ENCODE peak calls at places on chromosomes 11 and 22, in ten cellular contexts. I, P, D, C, Y, F, U, L, W and S are unnamed samples.

GRCh38 chr11:101342307-101342706 is 212.7 kb upstream of the PGR start:
- DNase-seq in I (no peak), P (no peak), D (no peak), C (no peak), Y (no peak), F (no peak), U (no peak), L (no peak), W (no peak), S (no peak)

GRCh38 chr11:13384837-13385417 is 78.1 kb downstream of the BTBD10 start:
- DNase-seq in I (no peak), P (peak), D (no peak), C (no peak), Y (peak), F (peak), U (peak), L (no peak), W (peak), S (no peak)

GRCh38 chr11:116698080-116698479 is 74.7 kb downstream of the BUD13 start:
- DNase-seq in I (peak), P (no peak), D (no peak), C (peak), Y (no peak), F (no peak), U (no peak), L (no peak), W (no peak), S (peak)

GRCh38 chr11:47021965-47022364 is 85.4 kb downstream of the CSTPP1 start:
- DNase-seq in I (no peak), P (no peak), D (no peak), C (no peak), Y (no peak), F (no peak), U (no peak), L (no peak), W (no peak), S (no peak)

GRCh38 chr11:118059231-118059940 is 17.5 kb upstream of the TMPRSS4 start:
- DNase-seq in I (no peak), P (peak), D (peak), C (peak), Y (no peak), F (no peak), U (no peak), L (no peak), W (no peak), S (no peak)

GRCh38 chr11:73980001-73980960 is 2.4 kb downstream of the UCP2 start:
- DNase-seq in I (peak), P (peak), D (peak), C (peak), Y (no peak), F (peak), U (peak), L (no peak), W (peak), S (peak)

GRCh38 chr11:27722945-27723344 is 22.7 kb upstream of the BDNF start:
- DNase-seq in I (no peak), P (no peak), D (no peak), C (no peak), Y (no peak), F (no peak), U (no peak), L (no peak), W (no peak), S (no peak)

GRCh38 chr11:68379216-68379615 is 66.8 kb downstream of the LRP5 start:
- DNase-seq in I (no peak), P (no peak), D (no peak), C (no peak), Y (no peak), F (peak), U (no peak), L (no peak), W (no peak), S (no peak)

GRCh38 chr11:75275581-75275980 is 35.0 kb downstream of the TPBGL start:
- DNase-seq in I (peak), P (peak), D (peak), C (peak), Y (no peak), F (peak), U (no peak), L (no peak), W (no peak), S (peak)

GRCh38 chr22:46042786-46043185 is 65.8 kb upstream of the WNT7B start:
- DNase-seq in I (peak), P (no peak), D (peak), C (peak), Y (no peak), F (no peak), U (no peak), L (no peak), W (no peak), S (peak)

GRCh38 chr22:36125994-36126531 is 34.5 kb downstream of the APOL3 start:
- DNase-seq in I (no peak), P (no peak), D (no peak), C (no peak), Y (no peak), F (no peak), U (no peak), L (no peak), W (no peak), S (no peak)

GRCh38 chr11:12761029-12761428 is 86.8 kb downstream of the TEAD1 start:
- DNase-seq in I (no peak), P (no peak), D (no peak), C (no peak), Y (peak), F (peak), U (no peak), L (no peak), W (no peak), S (no peak)

GRCh38 chr11:14578551-14578956 is 58.4 kb upstream of the PSMA1 start:
- DNase-seq in I (peak), P (peak), D (no peak), C (no peak), Y (no peak), F (peak), U (peak), L (peak), W (peak), S (no peak)

GRCh38 chr11:108388576-108388975 is 78.8 kb downstream of the C11orf65 start:
- DNase-seq in I (no peak), P (no peak), D (no peak), C (no peak), Y (no peak), F (no peak), U (no peak), L (no peak), W (no peak), S (no peak)

GRCh38 chr22:33803371-33803770 is 116.9 kb downstream of the LARGE1 start:
- DNase-seq in I (no peak), P (no peak), D (peak), C (no peak), Y (no peak), F (no peak), U (no peak), L (no peak), W (no peak), S (no peak)

GRCh38 chr11:119827113-119827512 is 98.1 kb upstream of the NECTIN1 start:
- DNase-seq in I (no peak), P (no peak), D (no peak), C (no peak), Y (no peak), F (no peak), U (no peak), L (no peak), W (no peak), S (no peak)

GRCh38 chr22:36561291-36561811 is 32.4 kb upstream of the EIF3D start:
- DNase-seq in I (no peak), P (no peak), D (no peak), C (no peak), Y (no peak), F (no peak), U (no peak), L (no peak), W (no peak), S (no peak)

GRCh38 chr11:32427935-32428664 is 7.2 kb downstream of the WT1 start:
- DNase-seq in I (no peak), P (no peak), D (no peak), C (no peak), Y (no peak), F (no peak), U (no peak), L (no peak), W (no peak), S (peak)

GRCh38 chr22:32218470-32218869 is 13.6 kb upstream of the RFPL2 start:
- DNase-seq in I (no peak), P (no peak), D (no peak), C (no peak), Y (no peak), F (no peak), U (no peak), L (no peak), W (no peak), S (no peak)

GRCh38 chr11:120104041-120104440 is 33.9 kb downstream of the TRIM29 start:
- DNase-seq in I (no peak), P (no peak), D (no peak), C (no peak), Y (no peak), F (no peak), U (no peak), L (no peak), W (no peak), S (no peak)

GRCh38 chr22:22810018-22810427 is 77.6 kb upstream of the IGLL5 start:
- DNase-seq in I (peak), P (peak), D (no peak), C (no peak), Y (peak), F (peak), U (no peak), L (no peak), W (peak), S (peak)

GRCh38 chr11:44506375-44507016 is 59.0 kb upstream of the CD82 start:
- DNase-seq in I (no peak), P (no peak), D (peak), C (no peak), Y (peak), F (no peak), U (no peak), L (no peak), W (no peak), S (no peak)

GRCh38 chr11:134736251-134737072 is 324.4 kb upstream of the B3GAT1 start:
- DNase-seq in I (no peak), P (no peak), D (no peak), C (no peak), Y (no peak), F (no peak), U (no peak), L (no peak), W (no peak), S (peak)

GRCh38 chr22:20430641-20431519 is 6.7 kb downstream of the SCARF2 start:
- DNase-seq in I (peak), P (peak), D (peak), C (no peak), Y (peak), F (peak), U (no peak), L (peak), W (peak), S (peak)

DNA sequence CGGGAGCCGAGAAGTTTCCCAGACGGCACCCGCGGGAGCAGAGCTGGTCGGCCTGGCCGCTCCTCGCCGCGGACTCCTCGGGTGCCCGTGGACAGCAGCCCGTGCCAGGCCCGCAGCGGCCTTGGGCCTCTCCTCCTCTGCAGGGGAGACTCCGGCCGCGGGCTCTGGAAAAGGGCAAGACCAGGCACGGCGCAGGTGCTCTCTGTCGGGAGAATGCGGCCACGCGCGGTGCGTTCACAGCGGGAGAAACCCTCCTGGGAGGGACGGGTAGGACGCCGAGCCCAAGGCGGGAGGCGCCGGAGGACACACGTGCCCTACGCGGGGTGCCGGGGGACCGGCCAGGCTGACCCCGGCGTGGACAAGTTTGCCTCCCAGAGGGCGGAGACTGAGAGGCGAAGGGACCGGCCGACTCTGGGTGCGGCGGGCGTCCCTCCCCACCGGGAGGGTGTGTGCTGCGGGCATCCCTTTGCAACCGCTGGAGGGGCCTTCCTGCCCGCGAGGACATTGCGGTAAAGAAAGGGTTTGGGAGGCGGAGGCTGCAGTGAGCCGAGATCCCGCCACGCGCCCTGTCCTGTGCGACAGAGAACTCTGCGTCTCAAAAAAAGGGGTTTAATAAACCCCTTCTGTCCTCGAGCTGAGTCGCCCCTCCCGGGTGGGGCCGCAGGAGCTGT is 2.3 kb downstream of the IFITM1 start:
- DNase-seq in I (no peak), P (no peak), D (peak), C (no peak), Y (no peak), F (no peak), U (no peak), L (no peak), W (peak), S (peak)
- H3K27ac ChIP-seq in I (peak), P (peak), D (peak), C (peak), Y (no peak), F (no peak), U (peak), L (peak), W (peak), S (peak)

GRCh38 chr11:130429983-130430382 is 1.6 kb upstream of the ADAMTS8 start:
- DNase-seq in I (no peak), P (no peak), D (no peak), C (no peak), Y (no peak), F (no peak), U (no peak), L (no peak), W (no peak), S (no peak)
- TF ChIP-seq POLR2AphosphoS5 in I (no peak), P (no peak), D (no peak), C (no peak), Y (no peak), F (no peak), U (no peak), L (no peak), W (no peak), S (no peak)

GRCh38 chr22:40624770-40625169 is 11.7 kb downstream of the MRTFA start:
- DNase-seq in I (no peak), P (no peak), D (no peak), C (no peak), Y (no peak), F (no peak), U (no peak), L (no peak), W (no peak), S (no peak)
- TF ChIP-seq POLR2A in I (no peak), P (no peak), D (no peak), C (no peak), Y (no peak), F (no peak), U (no peak), L (no peak), W (no peak), S (no peak)

GRCh38 chr22:42077486-42078125 is 1.9 kb upstream of the SMDT1 start:
- DNase-seq in I (no peak), P (no peak), D (no peak), C (no peak), Y (no peak), F (no peak), U (no peak), L (no peak), W (no peak), S (peak)
- H3K27ac ChIP-seq in I (peak), P (peak), D (peak), C (peak), Y (no peak), F (no peak), U (no peak), L (peak), W (no peak), S (peak)

GRCh38 chr11:123062158-123062891 is 389 bp upstream of the HSPA8 start:
- DNase-seq in I (peak), P (peak), D (peak), C (peak), Y (peak), F (peak), U (peak), L (peak), W (peak), S (peak)

GRCh38 chr11:123062892-123063395 is 1.0 kb upstream of the HSPA8 start:
- DNase-seq in I (no peak), P (no peak), D (no peak), C (no peak), Y (no peak), F (no peak), U (no peak), L (no peak), W (no peak), S (no peak)

GRCh38 chr11:123065634-123066033 is 3.7 kb upstream of the HSPA8 start:
- DNase-seq in I (no peak), P (no peak), D (no peak), C (no peak), Y (no peak), F (no peak), U (no peak), L (no peak), W (no peak), S (no peak)

GRCh38 chr11:123064268-123064657 is 2.3 kb upstream of the HSPA8 start:
- DNase-seq in I (no peak), P (no peak), D (no peak), C (no peak), Y (no peak), F (no peak), U (no peak), L (no peak), W (no peak), S (no peak)

DNA sequence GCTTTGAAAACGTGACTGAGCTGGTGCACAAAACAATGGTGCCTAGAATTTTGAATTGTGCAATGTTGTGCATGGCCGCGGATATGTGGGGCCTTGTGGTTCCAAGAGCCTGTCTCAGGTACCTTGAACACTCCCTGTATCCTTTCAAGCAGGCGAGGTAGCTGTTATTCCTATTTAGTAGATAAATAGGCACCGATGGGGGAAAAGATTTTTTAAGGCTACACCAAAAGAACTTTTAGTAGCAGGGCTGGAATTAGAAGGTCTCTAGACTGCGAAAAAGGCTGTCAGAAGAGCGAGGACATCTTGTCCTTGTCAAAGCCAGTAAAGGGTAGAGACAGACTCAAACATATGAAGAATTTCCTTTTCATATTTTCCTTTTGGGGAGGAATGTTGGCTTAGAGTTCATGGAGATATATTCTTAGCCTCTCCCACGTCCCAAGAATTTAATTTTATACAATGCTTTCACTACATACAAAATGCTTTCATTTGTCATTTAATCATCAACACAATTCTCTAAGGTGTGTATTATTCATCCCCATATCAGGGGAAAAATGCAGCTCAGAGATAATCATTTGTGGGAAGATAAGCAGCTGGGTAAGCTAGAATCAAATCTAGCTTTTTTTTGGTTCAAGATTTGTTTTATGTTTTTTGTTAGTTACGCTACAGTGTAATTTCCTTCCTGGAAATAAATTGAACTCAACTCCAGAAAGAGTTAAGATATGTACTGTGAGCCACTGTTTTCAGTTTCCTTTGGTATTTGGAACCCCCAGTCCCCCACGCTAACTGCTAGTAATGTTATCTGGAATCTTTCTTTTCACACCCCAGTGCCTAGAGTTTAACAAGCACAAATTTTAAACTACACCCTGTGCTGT is 1.7 kb upstream of the HSPA8 start:
- DNase-seq in I (peak), P (peak), D (peak), C (no peak), Y (no peak), F (peak), U (no peak), L (peak), W (no peak), S (no peak)
- TF ChIP-seq POLR2AphosphoS5 in I (no peak), P (no peak), D (no peak), C (no peak), Y (peak), F (peak), U (peak), L (peak), W (no peak), S (no peak)

DNA sequence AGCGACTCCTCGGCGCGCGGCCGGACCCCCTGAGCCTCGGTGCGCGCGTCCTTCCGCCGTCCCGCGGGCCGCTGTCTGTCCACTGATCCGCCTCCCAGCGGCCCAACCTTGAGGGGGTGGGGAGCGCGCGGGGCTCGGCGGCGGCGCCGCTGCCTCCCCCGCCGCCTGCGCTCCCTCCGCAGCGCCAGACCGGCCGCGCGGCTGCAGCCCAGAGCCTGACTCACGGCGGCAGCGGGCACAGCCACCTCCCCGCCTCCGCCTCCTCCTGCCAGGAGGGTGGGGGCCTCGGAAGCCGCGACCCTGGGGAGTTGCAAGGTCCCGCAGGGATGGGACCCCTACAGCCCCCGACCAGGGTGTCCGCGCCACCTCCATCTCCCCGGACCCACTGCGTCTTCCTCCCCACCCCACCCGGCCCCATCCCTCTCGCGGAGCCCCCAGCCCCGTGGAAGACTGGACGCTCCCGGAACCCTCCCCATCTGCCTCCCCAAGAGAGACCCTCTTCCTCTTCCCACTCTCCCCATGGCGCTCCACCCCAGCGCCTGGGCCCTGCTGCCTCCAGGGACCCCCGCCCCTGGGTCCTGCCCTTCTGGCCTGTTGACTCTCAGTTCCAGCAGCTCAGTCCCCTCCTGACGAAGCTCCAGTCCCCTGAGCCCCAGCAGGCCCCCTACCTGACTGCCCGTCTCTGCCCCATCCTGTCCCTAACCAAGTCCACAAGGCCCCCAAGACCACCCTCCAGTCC is 1.2 kb downstream of the IFITM10 start:
- DNase-seq in I (no peak), P (peak), D (no peak), C (no peak), Y (no peak), F (no peak), U (no peak), L (no peak), W (no peak), S (peak)
- TF ChIP-seq POLR2A in I (no peak), P (no peak), D (no peak), C (no peak), Y (no peak), F (no peak), U (no peak), L (peak), W (no peak), S (no peak)